ENCODE peak calls at places on chromosome 3, in five cellular contexts. One of them, this sample, is unnamed.

GRCh38 chr3:124663690-124664089 is 66.6 kb upstream of the UMPS start:
- DNase-seq in SK-N-SH: no peak
- DNase-seq in activated gamma-delta T cell treated with anti-CD3 and anti-CD28 coated beads, Interleukin-2, amount 50 U/mL, for 16 hours: no peak
- DNase-seq in upper lobe of left lung: no peak
- DNase-seq in heart left ventricle: no peak
- DNase-seq in this sample: no peak

GRCh38 chr3:15766406-15766805 is 31.4 kb downstream of the ANKRD28 start:
- DNase-seq in SK-N-SH: no peak
- DNase-seq in upper lobe of left lung: no peak
- DNase-seq in activated gamma-delta T cell treated with anti-CD3 and anti-CD28 coated beads, Interleukin-2, amount 50 U/mL, for 16 hours: no peak
- DNase-seq in heart left ventricle: no peak
- DNase-seq in this sample: no peak

GRCh38 chr3:180421221-180421620 is 180.7 kb upstream of the TTC14 start:
- DNase-seq in upper lobe of left lung: no peak
- DNase-seq in SK-N-SH: no peak
- DNase-seq in heart left ventricle: no peak
- DNase-seq in activated gamma-delta T cell treated with anti-CD3 and anti-CD28 coated beads, Interleukin-2, amount 50 U/mL, for 16 hours: no peak
- DNase-seq in this sample: no peak

GRCh38 chr3:50316657-50317242 is 5.8 kb downstream of the HYAL2 start:
- DNase-seq in heart left ventricle: no peak
- DNase-seq in SK-N-SH: no peak
- DNase-seq in upper lobe of left lung: peak
- DNase-seq in activated gamma-delta T cell treated with anti-CD3 and anti-CD28 coated beads, Interleukin-2, amount 50 U/mL, for 16 hours: peak
- DNase-seq in this sample: no peak

GRCh38 chr3:16741103-16741758 is 136.0 kb upstream of the DAZL start:
- DNase-seq in upper lobe of left lung: no peak
- DNase-seq in SK-N-SH: no peak
- DNase-seq in activated gamma-delta T cell treated with anti-CD3 and anti-CD28 coated beads, Interleukin-2, amount 50 U/mL, for 16 hours: no peak
- DNase-seq in heart left ventricle: no peak
- DNase-seq in this sample: no peak

GRCh38 chr3:194617827-194618226 is 15.4 kb downstream of the TMEM44 start:
- DNase-seq in upper lobe of left lung: no peak
- DNase-seq in SK-N-SH: no peak
- DNase-seq in activated gamma-delta T cell treated with anti-CD3 and anti-CD28 coated beads, Interleukin-2, amount 50 U/mL, for 16 hours: no peak
- DNase-seq in heart left ventricle: no peak
- DNase-seq in this sample: peak

GRCh38 chr3:123076496-123077418 is 9.9 kb downstream of the PDIA5 start:
- DNase-seq in upper lobe of left lung: peak
- DNase-seq in heart left ventricle: peak
- DNase-seq in SK-N-SH: peak
- DNase-seq in activated gamma-delta T cell treated with anti-CD3 and anti-CD28 coated beads, Interleukin-2, amount 50 U/mL, for 16 hours: no peak
- DNase-seq in this sample: peak

GRCh38 chr3:61562042-61562809 is 855 bp downstream of the PTPRG start:
- DNase-seq in activated gamma-delta T cell treated with anti-CD3 and anti-CD28 coated beads, Interleukin-2, amount 50 U/mL, for 16 hours: no peak
- DNase-seq in upper lobe of left lung: no peak
- DNase-seq in SK-N-SH: peak
- DNase-seq in heart left ventricle: peak
- DNase-seq in this sample: peak

GRCh38 chr3:138620431-138620830 is 11.9 kb downstream of the FAIM start:
- DNase-seq in SK-N-SH: no peak
- DNase-seq in upper lobe of left lung: no peak
- DNase-seq in activated gamma-delta T cell treated with anti-CD3 and anti-CD28 coated beads, Interleukin-2, amount 50 U/mL, for 16 hours: no peak
- DNase-seq in heart left ventricle: no peak
- DNase-seq in this sample: no peak

GRCh38 chr3:194284351-194284750 is 66.8 kb downstream of the CPN2 start:
- DNase-seq in upper lobe of left lung: no peak
- DNase-seq in activated gamma-delta T cell treated with anti-CD3 and anti-CD28 coated beads, Interleukin-2, amount 50 U/mL, for 16 hours: no peak
- DNase-seq in heart left ventricle: no peak
- DNase-seq in SK-N-SH: no peak
- DNase-seq in this sample: no peak

GRCh38 chr3:24986635-24987034 is 441.4 kb upstream of the RARB start:
- DNase-seq in heart left ventricle: no peak
- DNase-seq in activated gamma-delta T cell treated with anti-CD3 and anti-CD28 coated beads, Interleukin-2, amount 50 U/mL, for 16 hours: no peak
- DNase-seq in upper lobe of left lung: no peak
- DNase-seq in SK-N-SH: no peak
- DNase-seq in this sample: no peak

GRCh38 chr3:52714335-52715302 is 8.7 kb downstream of the SPCS1 start:
- DNase-seq in heart left ventricle: no peak
- DNase-seq in upper lobe of left lung: no peak
- DNase-seq in SK-N-SH: peak
- DNase-seq in activated gamma-delta T cell treated with anti-CD3 and anti-CD28 coated beads, Interleukin-2, amount 50 U/mL, for 16 hours: no peak
- DNase-seq in this sample: peak

GRCh38 chr3:113695818-113696645 is at the start of gene USF3:
- DNase-seq in upper lobe of left lung: peak
- DNase-seq in SK-N-SH: peak
- DNase-seq in heart left ventricle: peak
- DNase-seq in activated gamma-delta T cell treated with anti-CD3 and anti-CD28 coated beads, Interleukin-2, amount 50 U/mL, for 16 hours: peak
- DNase-seq in this sample: peak

GRCh38 chr3:192445768-192446644 is 281.3 kb downstream of the FGF12 start:
- DNase-seq in SK-N-SH: no peak
- DNase-seq in heart left ventricle: no peak
- DNase-seq in upper lobe of left lung: no peak
- DNase-seq in activated gamma-delta T cell treated with anti-CD3 and anti-CD28 coated beads, Interleukin-2, amount 50 U/mL, for 16 hours: no peak
- DNase-seq in this sample: peak

GRCh38 chr3:172520332-172520831 is 2.8 kb downstream of the TNFSF10 start:
- DNase-seq in heart left ventricle: no peak
- DNase-seq in upper lobe of left lung: no peak
- DNase-seq in activated gamma-delta T cell treated with anti-CD3 and anti-CD28 coated beads, Interleukin-2, amount 50 U/mL, for 16 hours: no peak
- DNase-seq in SK-N-SH: no peak
- DNase-seq in this sample: no peak

GRCh38 chr3:13405614-13406013 is 14.5 kb downstream of the NUP210 start:
- DNase-seq in upper lobe of left lung: no peak
- DNase-seq in SK-N-SH: no peak
- DNase-seq in activated gamma-delta T cell treated with anti-CD3 and anti-CD28 coated beads, Interleukin-2, amount 50 U/mL, for 16 hours: no peak
- DNase-seq in heart left ventricle: no peak
- DNase-seq in this sample: no peak